ENCODE peak calls at places on chromosome 6, in seven cellular contexts. W, Z, E, A, N, V and P are unnamed samples.
A peak's percentile ranks its signal among the peaks of the same experiment; 100 is the strongest.

GRCh38 chr6:17439243-17439993 is 46.0 kb downstream of the CAP2 start:
- DNase-seq in E (no peak), A (no peak), W (no peak), Z (no peak), N (no peak), V (no peak), P (no peak)

GRCh38 chr6:3227363-3228045 is at the start of gene TUBB2B:
- DNase-seq in N (peak; percentile 80), Z (peak; percentile 59), V (peak; percentile 37), A (peak; percentile 95), W (no peak), E (peak; percentile 36), P (no peak)

GRCh38 chr6:7590918-7591302 is 912 bp downstream of the SNRNP48 start:
- DNase-seq in E (no peak), A (no peak), W (no peak), Z (no peak), N (no peak), V (peak; percentile 23), P (no peak)

GRCh38 chr6:165571721-165572132 is 91.3 kb downstream of the PDE10A start:
- DNase-seq in E (no peak), N (peak; percentile 17), Z (peak; percentile 38), A (no peak), V (peak; percentile 76), W (no peak), P (no peak)

GRCh38 chr6:72968704-72969103 is 256.6 kb downstream of the KHDC1L start:
- DNase-seq in N (no peak), W (no peak), A (no peak), E (no peak), V (peak; percentile 92), Z (peak; percentile 40), P (no peak)

GRCh38 chr6:19153270-19153980 is 683.7 kb upstream of the ID4 start:
- DNase-seq in W (no peak), Z (peak; percentile 3), V (no peak), N (no peak), A (no peak), E (no peak), P (no peak)

GRCh38 chr6:57158658-57159057 is 13.5 kb upstream of the BAG2 start:
- DNase-seq in V (peak; percentile 65), E (no peak), A (no peak), W (no peak), Z (no peak), N (no peak), P (no peak)

GRCh38 chr6:16700202-16700997 is 60.9 kb downstream of the ATXN1 start:
- DNase-seq in Z (peak; percentile 43), W (no peak), A (no peak), V (no peak), N (no peak), E (no peak), P (no peak)

GRCh38 chr6:69865126-69865525 is 1.2 kb upstream of the COL19A1 start:
- DNase-seq in A (no peak), E (no peak), N (no peak), Z (peak; percentile 36), V (peak; percentile 39), W (no peak), P (no peak)

GRCh38 chr6:125639621-125640020 is 109.8 kb upstream of the HEY2 start:
- DNase-seq in Z (no peak), A (no peak), W (no peak), V (no peak), E (no peak), N (no peak), P (no peak)

GRCh38 chr6:21598662-21599061 is 5.1 kb downstream of the SOX4 start:
- DNase-seq in E (no peak), N (no peak), A (no peak), W (no peak), V (no peak), Z (peak; percentile 16), P (no peak)

GRCh38 chr6:18485660-18486435 is 98.7 kb downstream of the RNF144B start:
- DNase-seq in E (no peak), W (no peak), Z (no peak), V (no peak), N (no peak), A (no peak), P (no peak)

GRCh38 chr6:5898563-5898962 is 108.2 kb downstream of the NRN1 start:
- DNase-seq in W (no peak), E (no peak), Z (no peak), N (no peak), V (no peak), A (peak; percentile 55), P (no peak)
- TF ChIP-seq CTCF in W (no peak), E (no peak), Z (no peak), N (no peak), V (no peak), A (peak; percentile 80), P (no peak)

GRCh38 chr6:36126121-36126520 is 4.2 kb upstream of the MAPK13 start:
- DNase-seq in V (no peak), E (no peak), N (no peak), Z (no peak), A (no peak), W (no peak), P (no peak)

GRCh38 chr6:36128793-36129192 is 1.5 kb upstream of the MAPK13 start:
- DNase-seq in Z (no peak), W (no peak), E (no peak), V (no peak), A (peak; percentile 7), N (no peak), P (no peak)

GRCh38 chr6:36128073-36128472 is 2.2 kb upstream of the MAPK13 start:
- DNase-seq in Z (no peak), V (no peak), A (no peak), E (no peak), N (no peak), W (no peak), P (no peak)

GRCh38 chr6:36126553-36127458 is 3.5 kb upstream of the MAPK13 start:
- DNase-seq in W (no peak), A (peak; percentile 9), V (peak; percentile 69), Z (peak; percentile 23), N (no peak), E (no peak), P (no peak)

DNA sequence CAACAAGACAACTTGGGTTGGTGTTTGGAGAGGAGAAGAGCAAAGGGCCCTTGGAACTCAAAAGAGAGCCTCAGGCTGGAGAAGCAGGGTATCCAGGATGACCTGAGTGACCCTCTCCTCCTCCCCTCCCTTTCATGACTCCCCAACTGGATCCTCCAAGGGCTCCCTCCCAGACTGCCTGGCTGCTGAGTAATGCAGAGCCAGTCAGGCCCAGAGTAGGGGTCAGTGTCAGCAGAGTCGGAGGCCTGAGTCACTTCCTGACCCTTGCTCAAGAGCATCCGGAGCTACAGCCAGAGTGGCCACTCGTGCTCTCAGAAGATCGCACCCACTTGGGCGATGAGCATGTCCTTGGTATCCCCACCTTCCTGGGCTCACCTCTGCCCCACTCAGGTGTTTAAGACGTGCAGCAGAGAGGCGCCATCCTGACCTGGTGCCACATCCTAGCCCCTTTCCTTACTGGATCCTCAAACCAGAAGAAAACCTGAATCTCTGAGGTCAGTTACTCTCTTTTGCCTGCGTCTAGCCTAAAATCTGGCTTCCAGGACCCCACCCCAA is 2.8 kb upstream of the MAPK13 start:
- DNase-seq in A (peak; percentile 9), V (peak; percentile 91), Z (peak; percentile 57), W (no peak), E (peak; percentile 72), N (no peak), P (peak; percentile 44)
- TF ChIP-seq CTCF in A (no peak), V (no peak), Z (no peak), W (no peak), E (no peak), N (no peak), P (no peak)

GRCh38 chr6:157281570-157281969 is 41.7 kb downstream of the TMEM242 start:
- DNase-seq in A (peak; percentile 52), W (peak; percentile 34), V (no peak), N (no peak), E (no peak), Z (no peak), P (no peak)
- TF ChIP-seq CTCF in A (peak; percentile 75), W (no peak), V (peak; percentile 9), N (no peak), E (no peak), Z (peak; percentile 33), P (no peak)

DNA sequence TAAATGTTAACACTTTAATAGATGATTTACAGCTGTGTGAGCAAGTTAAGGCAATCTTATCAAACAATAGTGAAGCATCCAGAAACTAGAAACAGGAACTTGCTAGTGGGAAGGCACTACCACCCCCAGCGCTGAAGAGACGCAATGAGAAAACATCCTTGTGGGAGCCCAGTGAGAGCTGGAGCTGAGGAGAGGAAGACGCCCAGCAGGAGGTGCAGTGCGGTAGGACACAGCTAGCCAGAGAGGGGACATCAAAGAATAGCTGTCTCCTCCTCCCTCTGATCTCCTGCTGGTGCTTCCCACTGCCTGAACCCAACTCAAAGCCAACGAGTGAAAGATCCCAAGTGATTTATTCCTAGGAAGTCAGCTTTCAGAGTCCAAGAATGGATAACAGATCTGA is 140.3 kb downstream of the COL12A1 start:
- DNase-seq in E (no peak), V (peak; percentile 25), A (no peak), W (no peak), Z (peak; percentile 93), N (no peak), P (no peak)
- TF ChIP-seq CTCF in E (no peak), V (peak; percentile 12), A (no peak), W (no peak), Z (peak; percentile 39), N (no peak), P (no peak)

GRCh38 chr6:32794510-32794909 is 22.3 kb downstream of the HLA-DOB start:
- DNase-seq in V (no peak), N (no peak), W (no peak), E (no peak), A (no peak), Z (no peak), P (no peak)

GRCh38 chr6:32803416-32803815 is 13.4 kb downstream of the HLA-DOB start:
- DNase-seq in V (no peak), Z (no peak), W (no peak), A (no peak), E (no peak), N (no peak), P (no peak)

GRCh38 chr6:32796848-32797776 is 19.7 kb downstream of the HLA-DOB start:
- DNase-seq in W (peak; percentile 82), V (peak; percentile 58), Z (peak; percentile 55), N (peak; percentile 56), A (peak; percentile 72), E (peak; percentile 69), P (peak; percentile 97)

GRCh38 chr6:32799740-32800139 is 17.1 kb downstream of the HLA-DOB start:
- DNase-seq in V (no peak), W (no peak), E (no peak), Z (no peak), A (no peak), N (no peak), P (no peak)

DNA sequence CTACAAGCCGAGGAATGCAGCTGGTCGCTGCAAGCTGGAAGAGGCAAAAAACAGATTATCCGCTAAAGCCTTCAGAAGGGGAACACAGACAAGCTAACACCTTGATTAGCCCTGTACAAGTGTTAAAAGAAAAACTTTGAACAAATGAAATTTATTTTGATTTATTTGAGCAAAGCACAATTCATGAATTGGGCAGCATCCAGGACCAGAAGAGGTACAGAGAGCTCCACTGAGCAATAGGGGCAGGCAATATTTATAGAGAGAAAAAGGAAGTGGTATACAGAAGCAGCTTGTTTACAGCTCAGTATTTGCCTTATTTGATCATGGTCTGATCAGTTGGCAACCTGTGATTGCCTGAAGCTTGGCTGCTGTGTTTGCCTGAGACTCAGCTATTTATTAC is 17.6 kb downstream of the HLA-DOB start:
- DNase-seq in V (no peak), W (no peak), E (no peak), A (no peak), Z (no peak), N (no peak), P (no peak)
- TF ChIP-seq CTCF in V (no peak), W (no peak), E (no peak), A (no peak), Z (no peak), N (no peak), P (no peak)